ENCODE peak calls at places on chromosomes 5 and 9, in four cellular contexts. V is GM12878, P is mucosa of descending colon, G is fibroblast of the aortic adventitia. S is an unnamed sample.

GRCh38 chr9:92151691-92152393 is 36.6 kb upstream of the SPTLC1 start:
- DNase-seq in V (no peak), P (no peak), G (peak), S (peak)

GRCh38 chr9:113653746-113654604 is 190.4 kb downstream of the RGS3 start:
- DNase-seq in V (no peak), P (no peak), G (no peak), S (no peak)

GRCh38 chr5:181241393-181241975 is 2.2 kb downstream of the RACK1 start:
- DNase-seq in V (no peak), P (no peak), G (peak), S (peak)

GRCh38 chr5:32679218-32679617 is 31.9 kb upstream of the NPR3 start:
- DNase-seq in V (no peak), P (no peak), G (peak), S (no peak)

GRCh38 chr9:114364528-114365041 is 23.2 kb downstream of the AKNA start:
- DNase-seq in V (no peak), P (no peak), G (no peak), S (no peak)

GRCh38 chr5:61084658-61085057 is 77.6 kb downstream of the SMIM15 start:
- DNase-seq in V (no peak), P (no peak), G (no peak), S (no peak)

GRCh38 chr5:179385892-179386291 is 40.6 kb upstream of the ADAMTS2 start:
- DNase-seq in V (no peak), P (no peak), G (no peak), S (no peak)

GRCh38 chr9:114177423-114178064 is 22.2 kb downstream of the COL27A1 start:
- DNase-seq in V (no peak), P (no peak), G (peak), S (no peak)

GRCh38 chr5:159669559-159669958 is 246.7 kb upstream of the ADRA1B start:
- DNase-seq in V (no peak), P (no peak), G (no peak), S (no peak)

GRCh38 chr9:110048976-110049698 is 158.8 kb downstream of the C9orf152 start:
- DNase-seq in V (no peak), P (peak), G (peak), S (no peak)

GRCh38 chr9:95773061-95773433 is 102.4 kb upstream of the ERCC6L2 start:
- DNase-seq in V (no peak), P (no peak), G (peak), S (peak)

GRCh38 chr5:25427233-25427632 is 782.5 kb upstream of the CDH10 start:
- DNase-seq in V (no peak), P (no peak), G (no peak), S (no peak)

GRCh38 chr9:116594552-116594951 is 92.6 kb upstream of the TRIM32 start:
- DNase-seq in V (no peak), P (no peak), G (peak), S (peak)

GRCh38 chr5:65066385-65066784 is 297.7 kb downstream of the CWC27 start:
- DNase-seq in V (peak), P (no peak), G (no peak), S (no peak)

GRCh38 chr5:77167695-77168111 is 42.8 kb upstream of the PDE8B start:
- DNase-seq in V (no peak), P (no peak), G (peak), S (peak)

GRCh38 chr5:109743041-109743531 is 53.4 kb downstream of the MAN2A1 start:
- DNase-seq in V (no peak), P (no peak), G (no peak), S (no peak)

GRCh38 chr5:172280937-172281336 is 2.6 kb downstream of the UBTD2 start:
- DNase-seq in V (no peak), P (no peak), G (peak), S (no peak)

GRCh38 chr5:14035859-14036440 is 91.5 kb upstream of the DNAH5 start:
- DNase-seq in V (no peak), P (no peak), G (peak), S (peak)

GRCh38 chr9:95429096-95429495 is 87.7 kb downstream of the PTCH1 start:
- DNase-seq in V (no peak), P (no peak), G (no peak), S (peak)

GRCh38 chr9:134361843-134362414 is 35.7 kb downstream of the RXRA start:
- DNase-seq in V (no peak), P (no peak), G (no peak), S (no peak)

GRCh38 chr9:110912701-110913291 is 125.5 kb downstream of the LPAR1 start:
- DNase-seq in V (no peak), P (no peak), G (no peak), S (no peak)

GRCh38 chr5:171676286-171676944 is 109.2 kb upstream of the SMIM23 start:
- DNase-seq in V (no peak), P (peak), G (no peak), S (no peak)

GRCh38 chr5:173968154-173968553 is 20.8 kb upstream of the C5orf47 start:
- DNase-seq in V (no peak), P (no peak), G (no peak), S (no peak)

DNA sequence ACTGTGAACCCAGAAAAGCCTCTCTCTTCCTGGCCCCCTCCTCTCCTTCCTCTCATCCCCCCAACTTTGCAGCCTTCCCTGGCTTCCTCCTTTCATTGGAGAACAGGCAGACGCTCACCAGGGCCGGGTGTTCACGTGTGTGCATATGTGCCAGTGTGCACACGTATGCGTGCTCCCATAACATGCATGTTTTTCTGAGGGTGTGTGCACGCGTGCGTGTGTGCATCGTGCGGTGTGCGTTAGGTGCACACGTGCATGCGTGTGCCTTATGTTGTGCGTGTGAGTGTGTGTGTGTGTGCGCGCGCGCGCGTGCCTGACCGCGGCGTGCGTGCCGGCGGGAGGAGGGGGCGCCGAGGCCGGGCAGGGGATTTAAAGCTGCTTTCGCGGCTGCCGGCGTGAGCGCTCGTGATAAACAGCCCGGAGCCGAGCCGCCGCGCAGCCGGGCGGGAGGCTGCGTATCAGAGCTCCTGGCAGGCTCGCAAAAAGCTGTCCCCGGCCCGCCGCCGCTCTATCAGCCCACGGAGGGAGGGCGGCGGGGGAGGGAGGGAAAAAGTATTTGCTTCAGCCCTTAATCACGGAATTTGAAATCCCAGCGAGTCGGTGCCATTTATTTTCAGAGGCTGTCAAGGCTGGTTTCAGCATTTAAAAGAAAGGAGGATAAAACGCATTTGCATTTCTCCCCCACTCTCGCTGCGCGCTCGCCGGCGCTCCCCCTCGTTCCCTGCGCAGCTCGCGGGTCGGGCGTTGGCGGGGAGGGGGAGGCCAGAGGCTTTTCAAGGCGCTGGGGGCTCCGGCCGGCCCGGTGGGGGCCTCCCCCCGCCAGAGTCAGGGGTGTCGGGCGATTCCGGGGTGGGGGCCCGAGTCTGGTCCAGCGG is 183.9 kb downstream of the C9orf50 start:
- DNase-seq in V (no peak), P (peak), G (peak), S (no peak)
- H3K4me3 ChIP-seq in V (no peak), P (no peak), G (peak), S (peak)

GRCh38 chr9:97511762-97512429 is 10.4 kb downstream of the TMOD1 start:
- DNase-seq in V (no peak), P (no peak), G (no peak), S (no peak)
- TF ChIP-seq CTCF in V (no peak), P (no peak), G (no peak), S (no peak)

DNA sequence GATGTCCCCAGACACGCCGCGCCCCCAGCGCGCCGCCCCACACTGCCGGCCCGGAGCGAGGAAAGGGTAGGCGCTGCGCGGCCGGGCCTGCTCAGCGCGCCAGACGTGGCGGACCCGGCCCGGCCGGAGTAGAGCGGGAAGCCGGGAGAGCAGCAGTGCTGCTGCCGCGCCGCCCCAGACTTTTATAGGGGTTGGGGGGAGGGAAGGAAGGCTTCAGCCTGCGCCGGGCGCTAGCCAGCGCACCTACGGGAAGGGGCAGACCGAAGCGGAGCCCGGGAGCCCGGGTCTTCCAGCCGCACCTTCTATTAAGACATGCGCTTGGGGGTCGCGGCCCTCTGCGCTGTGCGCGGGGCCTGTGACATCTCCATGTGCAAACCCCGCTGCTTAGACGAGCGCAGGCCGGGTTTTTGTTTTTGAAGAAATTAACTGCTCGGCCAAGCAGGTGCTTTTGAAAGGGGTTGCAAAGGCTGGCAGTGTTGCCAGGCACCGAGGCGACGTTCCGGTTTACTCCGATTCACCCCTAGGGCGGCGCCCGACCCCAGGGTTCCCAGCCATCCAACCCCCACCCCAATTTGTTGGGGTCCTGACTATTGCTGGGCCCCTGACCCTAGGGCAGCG is 361 bp upstream of the PAX5 start:
- DNase-seq in V (no peak), P (peak), G (no peak), S (no peak)
- H3K4me3 ChIP-seq in V (peak), P (no peak), G (no peak), S (no peak)

DNA sequence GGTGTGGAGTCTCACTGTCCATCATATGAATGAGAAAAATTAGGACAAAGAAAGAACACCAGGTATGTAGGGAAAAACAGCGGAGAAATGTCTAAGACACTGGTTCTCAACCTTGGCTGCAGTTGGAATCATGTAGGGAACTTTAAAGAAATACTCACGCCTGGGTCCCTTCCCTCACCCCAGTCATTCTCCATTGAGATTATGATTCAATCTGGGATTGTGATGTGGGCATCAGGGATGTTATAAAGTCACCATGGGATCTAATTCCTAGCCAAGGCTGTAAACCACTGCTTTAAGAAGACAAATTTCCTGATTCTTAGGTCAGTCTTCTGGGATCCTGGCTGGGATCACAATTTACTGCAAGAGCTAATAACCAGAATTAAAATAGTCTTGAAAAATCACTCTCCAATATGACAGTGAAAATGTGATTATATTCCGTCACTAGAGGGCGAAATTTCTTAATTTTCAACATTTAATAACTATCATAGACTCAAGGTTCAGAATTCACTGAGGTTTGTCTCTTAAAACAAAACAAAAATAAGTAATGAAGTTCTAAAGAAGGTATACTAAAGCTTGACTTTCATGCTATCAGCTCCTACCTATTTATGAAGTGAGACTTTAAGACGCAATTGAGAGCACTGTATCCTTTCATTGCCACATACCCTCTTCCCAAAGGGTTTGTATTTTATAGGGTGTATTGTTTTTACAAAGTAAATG is 60.5 kb downstream of the GLDC start:
- DNase-seq in V (no peak), P (no peak), G (peak), S (no peak)
- TF ChIP-seq CTCF in V (peak), P (no peak), G (peak), S (no peak)

GRCh38 chr5:80082731-80083114 is 47.6 kb downstream of the THBS4 start:
- DNase-seq in V (no peak), P (peak), G (peak), S (no peak)

GRCh38 chr5:80077317-80077716 is 42.2 kb downstream of the THBS4 start:
- DNase-seq in V (no peak), P (no peak), G (no peak), S (no peak)

GRCh38 chr5:80078921-80079320 is 43.8 kb downstream of the THBS4 start:
- DNase-seq in V (no peak), P (no peak), G (no peak), S (no peak)

GRCh38 chr5:80082221-80082620 is 47.1 kb downstream of the THBS4 start:
- DNase-seq in V (no peak), P (no peak), G (no peak), S (no peak)

GRCh38 chr5:80083115-80083890 is 48.2 kb downstream of the THBS4 start:
- DNase-seq in V (no peak), P (peak), G (peak), S (no peak)
- H3K4me3 ChIP-seq in V (no peak), P (no peak), G (peak), S (peak)

GRCh38 chr9:83714316-83714715 is 6.6 kb upstream of the UBQLN1 start:
- DNase-seq in V (no peak), P (no peak), G (peak), S (no peak)
- TF ChIP-seq CTCF in V (peak), P (no peak), G (peak), S (no peak)

S was measured in AG04449.